ENCODE peak calls at places on chromosomes 12 and 14, in seven cellular contexts. B, J, G, P, T, W and Q are unnamed samples.

GRCh38 chr12:54125950-54126695 is 62.7 kb downstream of the SMUG1 start:
- DNase-seq in P (no peak), B (peak; percentile 54), T (no peak), W (no peak), G (peak; percentile 54), J (no peak), Q (no peak)

GRCh38 chr14:33848706-33849454 is 102.0 kb downstream of the EGLN3 start:
- DNase-seq in T (peak; percentile 91), J (peak; percentile 54), B (peak; percentile 79), G (peak; percentile 94), W (no peak), P (peak; percentile 7), Q (peak; percentile 72)

GRCh38 chr12:97151481-97151880 is 244.4 kb downstream of the NEDD1 start:
- DNase-seq in G (no peak), J (no peak), P (no peak), T (peak; percentile 32), B (no peak), W (no peak), Q (no peak)

GRCh38 chr12:20969766-20970165 is 159.3 kb downstream of the SLCO1B3 start:
- DNase-seq in B (no peak), W (no peak), T (no peak), G (no peak), P (no peak), J (no peak), Q (no peak)

GRCh38 chr12:66662729-66663128 is 16.1 kb downstream of the GRIP1 start:
- DNase-seq in P (no peak), W (no peak), J (peak; percentile 16), B (no peak), G (no peak), T (peak; percentile 88), Q (peak; percentile 62)

GRCh38 chr12:117921922-117922777 is 46.6 kb downstream of the KSR2 start:
- DNase-seq in W (no peak), T (no peak), G (no peak), B (no peak), J (no peak), P (no peak), Q (no peak)

GRCh38 chr12:74801625-74802024 is 264.0 kb downstream of the ATXN7L3B start:
- DNase-seq in T (no peak), P (no peak), W (no peak), G (no peak), J (peak; percentile 3), B (no peak), Q (no peak)

GRCh38 chr12:26193539-26193938 is 1.8 kb upstream of the SSPN start:
- DNase-seq in J (no peak), W (no peak), T (no peak), G (no peak), P (no peak), B (no peak), Q (no peak)

GRCh38 chr12:54988402-54989054 is 4.0 kb upstream of the TESPA1 start:
- DNase-seq in J (peak; percentile 52), W (no peak), B (no peak), P (peak; percentile 44), T (peak; percentile 26), G (no peak), Q (no peak)

GRCh38 chr12:115354007-115354452 is 670.1 kb upstream of the TBX3 start:
- DNase-seq in B (no peak), J (peak; percentile 98), T (peak; percentile 98), G (no peak), W (peak; percentile 90), P (no peak), Q (peak; percentile 79)

GRCh38 chr12:24534632-24535031 is 414.3 kb downstream of the BCAT1 start:
- DNase-seq in W (no peak), G (peak; percentile 22), T (no peak), J (peak; percentile 29), P (no peak), B (no peak), Q (no peak)

GRCh38 chr12:57210926-57211700 is 5.5 kb upstream of the NXPH4 start:
- DNase-seq in T (no peak), J (no peak), P (peak; percentile 63), B (no peak), G (no peak), W (no peak), Q (no peak)

GRCh38 chr12:95322335-95322734 is 104.7 kb downstream of the VEZT start:
- DNase-seq in T (no peak), P (no peak), G (no peak), W (no peak), J (peak; percentile 59), B (no peak), Q (no peak)

GRCh38 chr12:9364224-9365176 is 156.3 kb upstream of the PZP start:
- DNase-seq in T (peak; percentile 12), P (peak; percentile 9), J (peak; percentile 67), W (no peak), G (peak; percentile 62), B (no peak), Q (no peak)

GRCh38 chr12:118706437-118706836 is 274.9 kb upstream of the SRRM4 start:
- DNase-seq in G (no peak), P (no peak), J (no peak), W (no peak), B (no peak), T (no peak), Q (no peak)

GRCh38 chr12:121637231-121637914 is 11.0 kb downstream of the ORAI1 start:
- DNase-seq in T (no peak), B (no peak), W (no peak), J (no peak), G (no peak), P (peak; percentile 75), Q (no peak)

GRCh38 chr14:62655161-62655560 is 390.1 kb downstream of the KCNH5 start:
- DNase-seq in B (no peak), G (peak; percentile 76), J (peak; percentile 22), W (no peak), P (no peak), T (no peak), Q (peak; percentile 50)

GRCh38 chr12:89250648-89251047 is 101.7 kb downstream of the DUSP6 start:
- DNase-seq in J (no peak), T (no peak), B (no peak), W (no peak), G (no peak), P (no peak), Q (no peak)

GRCh38 chr12:95283371-95283770 is 65.8 kb downstream of the VEZT start:
- DNase-seq in G (no peak), B (no peak), W (no peak), T (no peak), P (no peak), J (no peak), Q (no peak)

GRCh38 chr14:54564799-54565235 is 2.1 kb upstream of the SAMD4A start:
- DNase-seq in P (no peak), W (peak; percentile 59), T (peak; percentile 83), G (peak; percentile 34), J (peak; percentile 78), B (no peak), Q (peak; percentile 47)

GRCh38 chr12:117261267-117261666 is 71.0 kb upstream of the FBXO21 start:
- DNase-seq in B (no peak), T (peak; percentile 96), G (no peak), J (peak; percentile 36), P (no peak), W (no peak), Q (no peak)

GRCh38 chr14:104754213-104754851 is 1.4 kb downstream of the SIVA1 start:
- DNase-seq in T (no peak), G (no peak), W (no peak), P (no peak), J (no peak), B (no peak), Q (no peak)

GRCh38 chr12:62247646-62248045 is 12.6 kb upstream of the USP15 start:
- DNase-seq in J (no peak), B (no peak), P (no peak), W (no peak), T (no peak), G (no peak), Q (no peak)

GRCh38 chr12:93381183-93381975 is 3.7 kb downstream of the NUDT4 start:
- DNase-seq in W (no peak), T (no peak), B (no peak), J (no peak), G (no peak), P (no peak), Q (no peak)

GRCh38 chr12:53568428-53569173 is 57.6 kb downstream of the ATF7 start:
- DNase-seq in P (no peak), J (no peak), G (no peak), B (no peak), T (no peak), W (no peak), Q (no peak)

GRCh38 chr14:36254020-36254614 is 66.3 kb downstream of the MBIP start:
- DNase-seq in W (no peak), B (no peak), T (peak; percentile 25), J (peak; percentile 23), P (no peak), G (peak; percentile 44), Q (no peak)
- TF ChIP-seq CTCF in W (peak; percentile 25), B (peak; percentile 30), T (peak; percentile 40), J (peak; percentile 11), P (no peak), G (peak; percentile 51), Q (peak; percentile 46)

GRCh38 chr12:59010948-59011347 is 90.6 kb upstream of the LRIG3 start:
- DNase-seq in T (no peak), W (no peak), G (no peak), P (no peak), J (no peak), B (no peak), Q (no peak)
- TF ChIP-seq CTCF in T (no peak), W (no peak), G (no peak), P (no peak), J (no peak), B (no peak), Q (no peak)

GRCh38 chr12:12008232-12008850 is 62.4 kb upstream of the BCL2L14 start:
- DNase-seq in G (peak; percentile 27), P (peak; percentile 46), B (no peak), W (no peak), J (no peak), T (no peak), Q (no peak)

GRCh38 chr12:12007001-12007712 is 63.6 kb upstream of the BCL2L14 start:
- DNase-seq in B (no peak), P (no peak), T (peak; percentile 64), W (no peak), G (no peak), J (peak; percentile 43), Q (no peak)

GRCh38 chr12:12007713-12008231 is 63.0 kb upstream of the BCL2L14 start:
- DNase-seq in W (no peak), B (no peak), J (no peak), G (no peak), T (no peak), P (no peak), Q (no peak)

GRCh38 chr12:12010277-12011031 is 60.3 kb upstream of the BCL2L14 start:
- DNase-seq in T (peak; percentile 54), W (peak; percentile 5), G (no peak), P (peak; percentile 79), J (peak; percentile 43), B (no peak), Q (no peak)

GRCh38 chr12:12008931-12009611 is 61.7 kb upstream of the BCL2L14 start:
- DNase-seq in G (peak; percentile 90), P (peak; percentile 78), J (peak; percentile 40), W (no peak), T (peak; percentile 88), B (no peak), Q (no peak)
- TF ChIP-seq CTCF in G (peak; percentile 56), P (no peak), J (no peak), W (no peak), T (no peak), B (no peak), Q (no peak)

GRCh38 chr14:81222694-81223093 is 1.9 kb upstream of the GTF2A1 start:
- DNase-seq in J (no peak), T (no peak), B (no peak), W (no peak), P (no peak), G (no peak), Q (no peak)
- TF ChIP-seq CTCF in J (no peak), T (no peak), B (no peak), W (no peak), P (no peak), G (no peak), Q (no peak)